ENCODE peak calls at places on chromosomes 13 and 19, in eight cellular contexts. L, S, A, Y, W, J, X and B are unnamed samples.

GRCh38 chr19:13044160-13044853 is 49.0 kb downstream of the NFIX start:
- DNase-seq in L (no peak), S (no peak), A (no peak), Y (no peak), W (peak), J (no peak), X (no peak), B (no peak)

GRCh38 chr19:44792286-44792685 is 14.6 kb downstream of the CBLC start:
- DNase-seq in L (no peak), S (no peak), A (no peak), Y (no peak), W (no peak), J (no peak), X (no peak), B (no peak)

GRCh38 chr19:15379996-15380647 is 535 bp upstream of the AKAP8 start:
- DNase-seq in L (no peak), S (no peak), A (no peak), Y (peak), W (peak), J (peak), X (peak), B (peak)

GRCh38 chr19:54209058-54209747 is 8.5 kb downstream of the RPS9 start:
- DNase-seq in L (no peak), S (no peak), A (no peak), Y (no peak), W (no peak), J (no peak), X (no peak), B (no peak)

GRCh38 chr19:926595-927043 is 784 bp downstream of the ARID3A start:
- DNase-seq in L (no peak), S (no peak), A (peak), Y (no peak), W (peak), J (no peak), X (no peak), B (no peak)

GRCh38 chr19:42412223-42412622 is 15.0 kb downstream of the LIPE start:
- DNase-seq in L (no peak), S (no peak), A (peak), Y (no peak), W (no peak), J (peak), X (no peak), B (no peak)

GRCh38 chr13:23979361-23980159 is 82.3 kb upstream of the C1QTNF9B start:
- DNase-seq in L (peak), S (peak), A (peak), Y (peak), W (peak), J (peak), X (peak), B (peak)

GRCh38 chr19:6213696-6214585 is 65.8 kb downstream of the MLLT1 start:
- DNase-seq in L (no peak), S (no peak), A (no peak), Y (no peak), W (no peak), J (no peak), X (no peak), B (no peak)

GRCh38 chr13:98452851-98453250 is 124.1 kb downstream of the STK24 start:
- DNase-seq in L (no peak), S (no peak), A (no peak), Y (no peak), W (no peak), J (no peak), X (no peak), B (no peak)

GRCh38 chr19:34732548-34733255 is 1.3 kb upstream of the ZNF181 start:
- DNase-seq in L (no peak), S (no peak), A (peak), Y (no peak), W (no peak), J (peak), X (no peak), B (no peak)

GRCh38 chr13:77857810-77858209 is 60.8 kb downstream of the EDNRB start:
- DNase-seq in L (no peak), S (no peak), A (no peak), Y (peak), W (peak), J (no peak), X (no peak), B (no peak)

GRCh38 chr19:38068851-38069250 is 155.2 kb downstream of the DPF1 start:
- DNase-seq in L (no peak), S (no peak), A (no peak), Y (no peak), W (peak), J (no peak), X (no peak), B (no peak)

GRCh38 chr19:47461876-47462275 is 9.8 kb downstream of the SLC8A2 start:
- DNase-seq in L (no peak), S (no peak), A (no peak), Y (no peak), W (no peak), J (no peak), X (no peak), B (no peak)
- TF ChIP-seq CTCF in L (no peak), S (no peak), A (no peak), Y (no peak), W (no peak), J (no peak), X (no peak), B (no peak)

DNA sequence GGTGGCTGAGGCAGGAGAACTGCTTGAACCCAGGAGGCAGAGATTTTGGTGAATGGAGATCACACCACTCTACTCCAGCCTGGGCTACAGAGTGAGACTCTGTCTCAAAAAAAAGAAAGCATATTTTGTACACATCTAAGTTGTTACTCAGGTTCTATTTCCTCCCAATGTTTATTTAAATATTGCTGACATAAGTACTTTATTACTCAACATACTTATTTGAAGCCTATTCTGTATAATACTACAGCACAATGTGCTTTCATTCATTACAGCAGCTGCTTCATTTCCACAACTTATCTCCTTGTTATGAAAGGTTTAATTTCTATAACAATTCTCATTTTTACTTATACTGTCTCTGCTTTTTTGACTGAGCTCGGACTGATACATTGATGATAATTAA is 495.7 kb downstream of the SLITRK1 start:
- DNase-seq in L (no peak), S (no peak), A (no peak), Y (no peak), W (no peak), J (no peak), X (no peak), B (no peak)
- TF ChIP-seq CTCF in L (no peak), S (no peak), A (no peak), Y (no peak), W (no peak), J (no peak), X (no peak), B (no peak)

GRCh38 chr13:101514695-101515275 is 62.3 kb downstream of the ITGBL1 start:
- DNase-seq in L (no peak), S (no peak), A (peak), Y (peak), W (peak), J (peak), X (peak), B (peak)
- TF ChIP-seq CTCF in L (peak), S (peak), A (peak), Y (peak), W (peak), J (peak), X (peak), B (peak)

GRCh38 chr19:29606420-29606747 is 301 bp downstream of the POP4 start:
- DNase-seq in L (no peak), S (no peak), A (no peak), Y (no peak), W (no peak), J (no peak), X (no peak), B (no peak)

GRCh38 chr19:29610213-29610573 is 4.1 kb downstream of the POP4 start:
- DNase-seq in L (no peak), S (no peak), A (no peak), Y (no peak), W (no peak), J (no peak), X (no peak), B (no peak)

GRCh38 chr19:29603308-29603707 is 2.8 kb upstream of the POP4 start:
- DNase-seq in L (no peak), S (no peak), A (no peak), Y (no peak), W (no peak), J (no peak), X (no peak), B (no peak)

GRCh38 chr19:29609636-29610035 is 3.6 kb downstream of the POP4 start:
- DNase-seq in L (no peak), S (no peak), A (no peak), Y (no peak), W (no peak), J (no peak), X (no peak), B (no peak)

GRCh38 chr19:29605653-29606419 is at the start of gene POP4:
- DNase-seq in L (peak), S (peak), A (peak), Y (peak), W (peak), J (peak), X (peak), B (peak)
- TF ChIP-seq CTCF in L (no peak), S (no peak), A (no peak), Y (no peak), W (no peak), J (no peak), X (no peak), B (no peak)